ENCODE peak calls at places on chromosomes 11 and 22, in six cellular contexts. D is GM23248, L is Peyer's patch, J is uterus, Q is fibroblast of lung, E is heart right ventricle. P is an unnamed sample.
A peak's percentile ranks its signal among the peaks of the same experiment; 100 is the strongest.

GRCh38 chr11:128451651-128452470 is 135.5 kb downstream of the ETS1 start:
- DNase-seq in D (no peak), L (no peak), J (peak; percentile 47), Q (peak; percentile 66), E (peak; percentile 75), P (no peak)

GRCh38 chr11:67392182-67392715 is 463 bp downstream of the RAD9A start:
- DNase-seq in D (peak; percentile 65), L (no peak), J (no peak), Q (no peak), E (no peak), P (no peak)

GRCh38 chr22:44086759-44087158 is 62.7 kb downstream of the PARVB start:
- DNase-seq in D (peak; percentile 35), L (no peak), J (peak; percentile 43), Q (no peak), E (no peak), P (no peak)

GRCh38 chr11:67352546-67353316 is 615 bp downstream of the POLD4 start:
- DNase-seq in D (peak; percentile 65), L (peak; percentile 69), J (peak; percentile 46), Q (no peak), E (peak; percentile 40), P (no peak)

GRCh38 chr22:29520851-29521250 is 32.7 kb downstream of the THOC5 start:
- DNase-seq in D (peak; percentile 86), L (no peak), J (no peak), Q (peak; percentile 21), E (no peak), P (no peak)

GRCh38 chr11:71080239-71081097 is 171.9 kb downstream of the SHANK2 start:
- DNase-seq in D (peak; percentile 79), L (no peak), J (no peak), Q (peak; percentile 69), E (peak; percentile 27), P (no peak)

GRCh38 chr11:44766112-44766971 is 39.6 kb downstream of the TSPAN18 start:
- DNase-seq in D (peak; percentile 70), L (no peak), J (peak; percentile 56), Q (peak; percentile 59), E (peak; percentile 72), P (no peak)

GRCh38 chr11:130858215-130858614 is 58.1 kb downstream of the SNX19 start:
- DNase-seq in D (no peak), L (no peak), J (no peak), Q (no peak), E (no peak), P (no peak)

GRCh38 chr11:129546266-129546665 is 170.6 kb downstream of the BARX2 start:
- DNase-seq in D (no peak), L (no peak), J (no peak), Q (no peak), E (no peak), P (no peak)

GRCh38 chr11:110428956-110429613 is 663 bp upstream of the FDX1 start:
- DNase-seq in D (no peak), L (peak; percentile 24), J (no peak), Q (no peak), E (no peak), P (no peak)

GRCh38 chr22:25419247-25420113 is 145.0 kb upstream of the GRK3 start:
- DNase-seq in D (peak; percentile 61), L (no peak), J (no peak), Q (peak; percentile 58), E (no peak), P (no peak)

GRCh38 chr11:47109051-47109791 is 67.5 kb downstream of the ARFGAP2 start:
- DNase-seq in D (no peak), L (no peak), J (no peak), Q (no peak), E (no peak), P (no peak)

GRCh38 chr11:106070606-106071005 is 6.5 kb downstream of the KBTBD3 start:
- DNase-seq in D (no peak), L (no peak), J (no peak), Q (peak; percentile 60), E (no peak), P (no peak)

GRCh38 chr11:115579181-115579825 is 75.1 kb upstream of the CADM1 start:
- DNase-seq in D (no peak), L (no peak), J (no peak), Q (no peak), E (no peak), P (no peak)

GRCh38 chr11:626475-627272 is at the start of gene SCT:
- DNase-seq in D (no peak), L (no peak), J (no peak), Q (no peak), E (no peak), P (no peak)

GRCh38 chr11:625636-626319 is 1.0 kb upstream of the CDHR5 start:
- DNase-seq in D (no peak), L (no peak), J (no peak), Q (no peak), E (no peak), P (no peak)

GRCh38 chr11:629237-629583 is 2.2 kb upstream of the SCT start:
- DNase-seq in D (no peak), L (no peak), J (no peak), Q (no peak), E (no peak), P (no peak)

GRCh38 chr11:628056-628455 is 1.1 kb upstream of the SCT start:
- DNase-seq in D (no peak), L (no peak), J (no peak), Q (no peak), E (no peak), P (no peak)

DNA sequence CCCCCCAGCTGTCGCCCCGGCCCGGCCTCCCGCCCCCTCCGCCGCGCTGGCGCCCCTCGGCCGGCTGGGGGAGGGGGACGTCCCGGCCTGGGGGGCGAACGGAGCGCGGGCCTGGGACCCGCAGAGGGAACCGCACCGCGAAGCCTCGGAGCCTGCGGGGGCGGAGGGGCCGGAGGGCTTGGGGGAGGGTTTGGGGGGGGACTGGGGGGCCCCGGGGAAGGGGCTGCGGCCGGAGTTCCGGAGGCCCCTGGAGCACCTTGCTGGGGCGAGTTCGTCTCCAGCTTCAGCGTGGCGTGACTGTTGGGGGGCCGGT is 248 bp upstream of the SCT start:
- DNase-seq in D (no peak), L (no peak), J (no peak), Q (no peak), E (no peak), P (no peak)
- H3K27ac ChIP-seq in D (no peak overlapping the region), L (no peak overlapping the region), J (no peak overlapping the region), Q (no peak overlapping the region), E (no peak overlapping the region), P (no peak overlapping the region)

GRCh38 chr11:10930961-10931760 is 73.3 kb upstream of the ZBED5 start:
- DNase-seq in D (peak; percentile 90), L (peak; percentile 20), J (peak; percentile 86), Q (peak; percentile 93), E (peak; percentile 79), P (peak; percentile 42)

GRCh38 chr11:10927533-10927932 is 69.7 kb upstream of the ZBED5 start:
- DNase-seq in D (peak; percentile 30), L (no peak), J (no peak), Q (no peak), E (no peak), P (no peak)

GRCh38 chr11:10932976-10933375 is 75.1 kb upstream of the ZBED5 start:
- DNase-seq in D (no peak), L (no peak), J (no peak), Q (no peak), E (no peak), P (no peak)

GRCh38 chr11:10931761-10932700 is 74.2 kb upstream of the ZBED5 start:
- DNase-seq in D (no peak), L (no peak), J (peak; percentile 67), Q (no peak), E (peak; percentile 29), P (no peak)

DNA sequence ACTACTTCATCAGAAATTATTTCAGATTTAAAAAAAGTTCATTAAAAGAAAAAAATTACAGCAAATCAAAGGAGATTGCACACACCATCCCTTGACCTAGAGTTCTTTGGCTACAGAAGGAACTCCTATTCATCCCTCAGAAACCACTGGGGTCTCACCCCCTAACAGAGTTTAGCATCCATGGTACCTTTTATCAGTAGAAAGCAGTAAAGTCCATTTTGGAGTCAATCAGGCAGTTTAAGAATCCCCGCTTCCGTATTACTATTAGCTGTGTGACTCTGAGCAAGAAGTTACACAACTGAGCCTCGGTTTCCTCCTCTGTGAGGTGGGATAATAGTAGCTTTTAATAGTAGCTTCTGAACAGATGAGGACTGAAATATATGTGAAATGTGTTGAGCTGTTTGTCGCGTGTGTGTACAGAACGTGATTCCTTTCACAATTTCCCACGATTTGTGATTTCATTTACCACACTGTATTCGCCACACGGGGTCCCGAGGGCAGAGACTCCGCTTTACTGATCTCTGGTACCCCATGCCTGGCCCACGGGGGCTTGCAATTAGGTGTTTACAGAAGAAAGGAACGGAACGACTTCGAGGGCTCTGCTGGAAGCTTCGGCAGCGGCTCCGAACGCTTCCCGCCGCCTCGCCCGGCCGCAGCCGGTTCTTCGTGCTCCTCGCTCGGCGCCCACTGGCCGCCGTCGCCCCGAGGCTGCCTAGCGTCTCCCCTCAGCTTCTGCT is 72.5 kb upstream of the ZBED5 start:
- DNase-seq in D (peak; percentile 69), L (no peak), J (no peak), Q (peak; percentile 61), E (no peak), P (no peak)
- H3K27ac ChIP-seq in D (peak overlapping the region; percentile 88), L (peak overlapping the region; percentile 74), J (peak overlapping the region; percentile 99), Q (peak overlapping the region; percentile 80), E (peak overlapping the region; percentile 86), P (no peak overlapping the region)

GRCh38 chr11:132969892-132970291 is 562.4 kb downstream of the OPCML start:
- DNase-seq in D (no peak), L (no peak), J (no peak), Q (no peak), E (no peak), P (no peak)
- H3K27ac ChIP-seq in D (no peak overlapping the region), L (no peak overlapping the region), J (no peak overlapping the region), Q (no peak overlapping the region), E (no peak overlapping the region), P (no peak overlapping the region)

DNA sequence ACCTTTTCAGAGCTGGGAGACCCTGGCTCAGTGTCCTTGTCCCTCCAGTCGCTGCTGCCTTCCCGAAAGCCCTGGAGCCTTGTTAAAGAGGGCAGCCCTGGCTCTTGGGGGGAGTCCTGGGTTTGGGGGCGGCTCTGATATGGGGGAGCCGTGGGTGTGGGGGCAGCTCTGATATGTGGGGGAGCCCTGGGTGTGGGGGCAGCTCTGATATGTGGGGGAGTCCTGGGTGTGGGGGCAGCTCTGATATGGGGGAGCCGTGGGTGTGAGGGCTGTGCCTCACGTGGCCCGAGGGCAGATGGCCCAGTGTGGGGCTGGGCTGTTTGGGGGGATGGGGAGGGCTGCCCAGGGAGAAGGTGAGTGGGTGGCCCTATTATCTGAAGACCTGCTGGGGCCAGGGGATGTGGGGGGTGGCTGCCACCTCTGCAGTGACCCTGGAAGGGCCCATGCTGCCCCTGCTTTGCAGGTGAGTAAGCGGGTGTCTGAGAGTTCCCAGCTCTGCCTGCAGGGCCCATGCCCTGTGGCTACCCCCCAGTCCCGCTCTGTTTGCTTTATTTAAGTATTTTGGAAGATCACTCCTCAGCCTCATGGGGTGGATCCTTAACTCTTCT is 30.9 kb upstream of the GRAMD4 start:
- DNase-seq in D (no peak), L (no peak), J (no peak), Q (no peak), E (no peak), P (no peak)
- H3K27ac ChIP-seq in D (no peak overlapping the region), L (no peak overlapping the region), J (no peak overlapping the region), Q (no peak overlapping the region), E (peak overlapping the region; percentile 78), P (no peak overlapping the region)

P was measured in CD8-positive, alpha-beta memory T cell.